ENCODE peak calls at places on chromosomes 6 and 20, in seven cellular contexts. L is tibial nerve, U is endothelial cell, G is astrocyte, K is endodermal cell, S is cardiac muscle cell, R is colonic mucosa. A is an unnamed sample.

GRCh38 chr20:16472045-16472872 is 101.0 kb downstream of the KIF16B start:
- DNase-seq in L (no peak), U (no peak), G (peak), K (no peak), S (peak), R (no peak), A (no peak)

GRCh38 chr6:167721291-167721690 is 105.4 kb upstream of the AFDN start:
- DNase-seq in L (no peak), U (no peak), G (no peak), K (peak), S (no peak), R (no peak), A (no peak)

GRCh38 chr6:53735896-53736295 is 58.9 kb upstream of the LRRC1 start:
- DNase-seq in L (no peak), U (no peak), G (no peak), K (no peak), S (no peak), R (no peak), A (no peak)

GRCh38 chr6:15505463-15505918 is 157.3 kb downstream of the DTNBP1 start:
- DNase-seq in L (no peak), U (no peak), G (no peak), K (no peak), S (no peak), R (no peak), A (peak)

GRCh38 chr6:35057449-35058030 is 83.6 kb downstream of the TCP11 start:
- DNase-seq in L (no peak), U (no peak), G (no peak), K (no peak), S (no peak), R (no peak), A (no peak)

GRCh38 chr6:123527406-123527805 is 109.3 kb downstream of the TRDN start:
- DNase-seq in L (no peak), U (no peak), G (peak), K (no peak), S (no peak), R (no peak), A (no peak)

GRCh38 chr6:167799033-167799933 is 27.4 kb upstream of the AFDN start:
- DNase-seq in L (no peak), U (no peak), G (no peak), K (no peak), S (peak), R (peak), A (no peak)

GRCh38 chr6:43247115-43247999 is 4.1 kb downstream of the TTBK1 start:
- DNase-seq in L (peak), U (peak), G (no peak), K (peak), S (peak), R (peak), A (no peak)

GRCh38 chr6:170098428-170099170 is 192.3 kb downstream of the DLL1 start:
- DNase-seq in L (no peak), U (peak), G (no peak), K (peak), S (no peak), R (no peak), A (peak)

GRCh38 chr6:75257661-75258060 is 14.1 kb upstream of the COX7A2 start:
- DNase-seq in L (no peak), U (no peak), G (no peak), K (no peak), S (no peak), R (no peak), A (no peak)

GRCh38 chr6:75262716-75263463 is 19.3 kb upstream of the COX7A2 start:
- DNase-seq in L (no peak), U (no peak), G (no peak), K (no peak), S (no peak), R (no peak), A (no peak)

GRCh38 chr6:75266716-75267291 is 17.8 kb downstream of the TMEM30A start:
- DNase-seq in L (no peak), U (no peak), G (no peak), K (no peak), S (peak), R (no peak), A (no peak)

GRCh38 chr6:75261299-75261698 is 17.7 kb upstream of the COX7A2 start:
- DNase-seq in L (no peak), U (no peak), G (no peak), K (no peak), S (no peak), R (no peak), A (no peak)
- TF ChIP-seq CTCF in L (no peak), U (no peak), G (no peak), K (no peak), S (no peak), R (no peak), A (no peak)

GRCh38 chr6:113693866-113694265 is 163.3 kb upstream of the MARCKS start:
- DNase-seq in L (no peak), U (no peak), G (no peak), K (no peak), S (no peak), R (no peak), A (no peak)
- TF ChIP-seq CTCF in L (no peak), U (no peak), G (no peak), K (no peak), S (no peak), R (no peak), A (no peak)

DNA sequence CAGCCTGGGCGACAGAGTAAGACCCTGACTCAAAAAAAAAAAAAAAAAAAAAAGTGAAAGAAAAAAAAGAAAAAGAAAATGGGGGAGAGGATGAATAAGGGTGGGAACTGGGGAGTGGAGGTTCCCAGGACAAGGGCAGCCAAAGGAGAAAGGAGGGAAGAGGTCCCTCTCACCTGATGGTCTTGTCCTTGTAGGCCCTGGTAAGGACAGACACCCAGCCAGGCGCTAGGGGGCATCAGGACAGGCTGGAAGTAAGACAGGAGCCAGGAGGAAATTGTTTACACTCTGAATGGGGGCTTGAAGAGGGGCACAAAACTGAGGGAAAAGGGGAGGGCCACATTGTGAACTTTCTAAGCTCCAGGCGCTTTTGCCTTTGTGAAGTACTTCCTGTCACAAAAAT is 2.3 kb upstream of the ALDH5A1 start:
- DNase-seq in L (no peak), U (peak), G (peak), K (peak), S (peak), R (peak), A (no peak)
- TF ChIP-seq CTCF in L (no peak), U (peak), G (peak), K (peak), S (peak), R (peak), A (no peak)

GRCh38 chr6:11515773-11516172 is 21.8 kb upstream of the TMEM170B start:
- DNase-seq in L (no peak), U (no peak), G (no peak), K (no peak), S (no peak), R (no peak), A (no peak)

GRCh38 chr6:11509471-11509870 is 28.1 kb upstream of the TMEM170B start:
- DNase-seq in L (no peak), U (no peak), G (no peak), K (no peak), S (no peak), R (no peak), A (no peak)

GRCh38 chr6:11514672-11515071 is 22.9 kb upstream of the TMEM170B start:
- DNase-seq in L (no peak), U (no peak), G (no peak), K (no peak), S (no peak), R (no peak), A (no peak)
- TF ChIP-seq CTCF in L (no peak), U (no peak), G (no peak), K (no peak), S (no peak), R (no peak), A (no peak)

DNA sequence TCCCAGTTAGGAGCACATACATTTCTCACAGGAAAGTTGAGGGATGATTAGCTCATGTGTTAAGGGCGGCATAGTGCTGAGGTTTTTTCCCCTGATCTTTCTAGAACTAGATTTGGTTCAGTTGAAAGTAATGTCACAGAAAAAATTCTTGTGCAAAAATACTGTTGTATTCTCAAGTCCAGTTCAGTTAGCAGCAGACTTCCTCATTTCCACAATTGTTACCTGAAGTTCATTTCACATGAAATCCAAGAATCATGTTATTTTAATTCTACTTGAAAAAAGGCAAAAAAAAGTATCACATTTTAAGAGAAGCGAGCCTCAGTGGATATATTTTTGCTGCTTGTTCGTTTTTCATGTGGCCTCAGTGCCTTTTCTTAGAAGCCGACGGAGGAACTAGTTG is 227.8 kb downstream of the TMEM242 start:
- DNase-seq in L (no peak), U (no peak), G (no peak), K (no peak), S (no peak), R (no peak), A (no peak)
- TF ChIP-seq CTCF in L (no peak), U (no peak), G (no peak), K (no peak), S (no peak), R (no peak), A (no peak)

GRCh38 chr6:131063028-131063763 is at the start of gene EPB41L2:
- DNase-seq in L (peak), U (peak), G (peak), K (peak), S (peak), R (peak), A (peak)
- TF ChIP-seq CTCF in L (peak), U (no peak), G (no peak), K (peak), S (no peak), R (no peak), A (no peak)

GRCh38 chr6:30213654-30213998 is 420 bp upstream of the TRIM26 start:
- DNase-seq in L (peak), U (no peak), G (no peak), K (no peak), S (no peak), R (no peak), A (no peak)

GRCh38 chr6:30223339-30223738 is 10.1 kb upstream of the TRIM26 start:
- DNase-seq in L (no peak), U (no peak), G (no peak), K (no peak), S (no peak), R (no peak), A (no peak)

GRCh38 chr6:30216096-30216495 is 2.9 kb upstream of the TRIM26 start:
- DNase-seq in L (no peak), U (no peak), G (no peak), K (no peak), S (no peak), R (no peak), A (no peak)

GRCh38 chr6:30213999-30214982 is 1.1 kb upstream of the TRIM26 start:
- DNase-seq in L (peak), U (peak), G (peak), K (peak), S (peak), R (peak), A (peak)

GRCh38 chr6:30219244-30219643 is 6.0 kb upstream of the TRIM26 start:
- DNase-seq in L (peak), U (peak), G (no peak), K (peak), S (peak), R (peak), A (no peak)
- TF ChIP-seq CTCF in L (peak), U (peak), G (peak), K (peak), S (peak), R (peak), A (no peak)